ENCODE peak calls at places on chromosome 17, in eight cellular contexts. H is A549, Q is IMR-90, R is SK-N-SH, X is HCT116, U is K562, G is H1, M is GM12878. B is an unnamed sample.

GRCh38 chr17:81422776-81423697 is 27.8 kb downstream of the BAHCC1 start:
- DNase-seq in H (peak; percentile 96), Q (peak; percentile 96), R (peak; percentile 86), X (peak; percentile 68), U (peak; percentile 53), G (no peak), M (no peak), B (peak; percentile 60)

GRCh38 chr17:28743243-28744103 is at the start of gene TRAF4:
- DNase-seq in H (peak; percentile 93), Q (peak; percentile 84), R (peak; percentile 92), X (peak; percentile 79), U (peak; percentile 93), G (no peak), M (no peak), B (peak; percentile 73)

GRCh38 chr17:81866440-81867122 is 4.6 kb downstream of the ARHGDIA start:
- DNase-seq in H (no peak), Q (no peak), R (peak; percentile 47), X (no peak), U (no peak), G (no peak), M (no peak), B (no peak)

GRCh38 chr17:50100921-50101345 is 5.8 kb downstream of the PDK2 start:
- DNase-seq in H (no peak), Q (peak; percentile 34), R (no peak), X (no peak), U (no peak), G (no peak), M (no peak), B (no peak)

GRCh38 chr17:56478836-56479447 is 114.6 kb upstream of the NOG start:
- DNase-seq in H (peak; percentile 53), Q (peak; percentile 25), R (peak; percentile 21), X (peak; percentile 58), U (peak; percentile 12), G (no peak), M (no peak), B (peak; percentile 41)

GRCh38 chr17:28741358-28742349 is 2.2 kb upstream of the TRAF4 start:
- DNase-seq in H (no peak), Q (no peak), R (no peak), X (no peak), U (peak; percentile 39), G (no peak), M (no peak), B (no peak)

GRCh38 chr17:48139948-48140347 is 32.4 kb downstream of the SNX11 start:
- DNase-seq in H (no peak), Q (no peak), R (no peak), X (no peak), U (no peak), G (no peak), M (no peak), B (no peak)

GRCh38 chr17:55238931-55239297 is 25.8 kb upstream of the HLF start:
- DNase-seq in H (no peak), Q (no peak), R (peak; percentile 55), X (no peak), U (peak; percentile 44), G (no peak), M (no peak), B (peak; percentile 44)

GRCh38 chr17:157901-158300 is 20.5 kb downstream of the SCGB1C2 start:
- DNase-seq in H (no peak), Q (no peak), R (no peak), X (no peak), U (no peak), G (no peak), M (no peak), B (no peak)

GRCh38 chr17:28345420-28346198 is 10.0 kb downstream of the TNFAIP1 start:
- DNase-seq in H (no peak), Q (no peak), R (no peak), X (no peak), U (no peak), G (no peak), M (no peak), B (no peak)

GRCh38 chr17:72702136-72702735 is 390.3 kb downstream of the SLC39A11 start:
- DNase-seq in H (peak; percentile 95), Q (peak; percentile 77), R (no peak), X (peak; percentile 80), U (peak; percentile 15), G (no peak), M (no peak), B (peak; percentile 91)
- TF ChIP-seq RAD21 in H (peak; percentile 40), Q (no peak), R (no peak), X (no peak), U (no peak), G (no peak), M (no peak), B (no peak)

GRCh38 chr17:1557355-1558095 is 5.1 kb downstream of the PITPNA start:
- DNase-seq in H (no peak), Q (peak; percentile 37), R (no peak), X (no peak), U (no peak), G (no peak), M (no peak), B (no peak)

GRCh38 chr17:1558401-1558800 is 4.2 kb downstream of the PITPNA start:
- DNase-seq in H (no peak), Q (no peak), R (no peak), X (no peak), U (no peak), G (no peak), M (no peak), B (no peak)

GRCh38 chr17:1554751-1555617 is 7.6 kb downstream of the PITPNA start:
- DNase-seq in H (no peak), Q (no peak), R (no peak), X (no peak), U (no peak), G (no peak), M (no peak), B (no peak)

GRCh38 chr17:1553354-1554266 is 9.0 kb downstream of the PITPNA start:
- DNase-seq in H (no peak), Q (no peak), R (no peak), X (no peak), U (no peak), G (no peak), M (no peak), B (no peak)

DNA sequence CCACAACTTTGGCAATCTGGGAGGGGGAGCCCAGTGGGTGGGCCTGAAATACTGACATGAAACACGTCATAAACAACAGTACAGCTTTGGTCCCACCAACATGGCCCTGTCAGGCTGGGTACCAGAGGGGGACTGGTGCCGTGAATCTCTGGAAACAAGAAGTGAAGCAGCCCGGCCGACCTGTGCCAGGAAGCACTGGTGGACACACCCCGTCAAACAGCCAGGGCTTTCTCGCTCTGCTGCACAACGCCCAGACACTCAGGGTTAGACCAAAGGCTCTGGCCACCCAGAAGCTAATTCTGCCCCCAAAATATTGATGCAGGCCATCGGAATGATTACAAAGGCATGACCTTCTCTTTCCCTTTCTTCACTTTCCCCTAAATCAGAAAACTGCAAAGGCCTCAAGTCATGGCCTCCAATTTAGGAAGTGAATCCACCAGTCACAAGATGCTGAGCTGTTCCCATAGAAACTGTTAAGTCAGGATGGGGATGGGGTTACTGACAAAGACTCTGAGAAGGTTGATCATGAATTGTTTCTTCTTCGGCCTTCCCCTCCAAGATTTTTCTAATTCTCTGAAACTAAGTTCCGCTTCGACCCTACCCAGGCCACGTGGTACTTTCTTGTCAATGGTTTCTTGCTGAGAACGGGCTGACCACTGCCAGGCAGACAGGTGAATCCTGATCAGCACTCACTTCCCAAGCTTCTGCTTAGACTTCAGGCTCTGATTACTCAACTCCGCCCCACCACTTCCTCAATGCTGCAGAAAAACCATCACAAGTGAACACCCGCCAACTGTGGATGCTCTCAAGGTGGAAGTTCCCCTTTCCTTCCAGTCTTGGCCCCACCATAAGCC is 6.7 kb downstream of the PITPNA start:
- DNase-seq in H (no peak), Q (no peak), R (no peak), X (no peak), U (no peak), G (no peak), M (peak; percentile 43), B (no peak)
- TF ChIP-seq RAD21 in H (no peak), Q (no peak), R (no peak), X (no peak), U (no peak), G (no peak), M (no peak), B (no peak)

GRCh38 chr17:17188586-17188985 is 17.5 kb downstream of the PLD6 start:
- DNase-seq in H (no peak), Q (no peak), R (no peak), X (no peak), U (no peak), G (no peak), M (no peak), B (no peak)

GRCh38 chr17:17191961-17192381 is 14.2 kb downstream of the PLD6 start:
- DNase-seq in H (no peak), Q (peak; percentile 18), R (no peak), X (no peak), U (no peak), G (no peak), M (no peak), B (no peak)

GRCh38 chr17:17189559-17189958 is 16.6 kb downstream of the PLD6 start:
- DNase-seq in H (no peak), Q (no peak), R (no peak), X (no peak), U (no peak), G (no peak), M (no peak), B (no peak)

GRCh38 chr17:17190188-17190587 is 15.9 kb downstream of the PLD6 start:
- DNase-seq in H (no peak), Q (no peak), R (no peak), X (no peak), U (no peak), G (no peak), M (no peak), B (peak; percentile 40)

DNA sequence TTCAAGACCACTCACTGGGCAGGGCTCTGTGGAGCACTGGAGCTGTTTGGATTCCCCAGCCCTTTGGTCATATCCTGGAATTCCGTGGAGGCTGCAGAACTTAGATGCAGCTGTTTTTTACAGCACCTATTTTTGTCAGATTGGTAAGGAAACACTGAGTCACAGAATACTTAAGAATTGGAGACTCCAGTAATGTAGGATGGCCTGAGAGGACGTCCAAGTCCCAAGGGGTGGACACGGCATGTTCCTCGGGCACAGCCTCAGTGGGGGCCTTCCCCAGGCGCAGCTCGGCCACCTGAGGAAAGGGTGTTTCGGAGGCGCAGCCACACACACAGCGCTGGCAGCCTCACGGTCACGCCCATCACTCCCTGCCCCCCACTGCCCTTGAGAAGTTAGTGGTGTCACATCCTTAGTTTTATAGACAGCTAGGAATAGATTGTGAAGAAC is 14.8 kb downstream of the PLD6 start:
- DNase-seq in H (no peak), Q (peak; percentile 88), R (no peak), X (no peak), U (no peak), G (no peak), M (no peak), B (no peak)
- TF ChIP-seq RAD21 in H (no peak), Q (no peak), R (no peak), X (no peak), U (no peak), G (no peak), M (no peak), B (no peak)

DNA sequence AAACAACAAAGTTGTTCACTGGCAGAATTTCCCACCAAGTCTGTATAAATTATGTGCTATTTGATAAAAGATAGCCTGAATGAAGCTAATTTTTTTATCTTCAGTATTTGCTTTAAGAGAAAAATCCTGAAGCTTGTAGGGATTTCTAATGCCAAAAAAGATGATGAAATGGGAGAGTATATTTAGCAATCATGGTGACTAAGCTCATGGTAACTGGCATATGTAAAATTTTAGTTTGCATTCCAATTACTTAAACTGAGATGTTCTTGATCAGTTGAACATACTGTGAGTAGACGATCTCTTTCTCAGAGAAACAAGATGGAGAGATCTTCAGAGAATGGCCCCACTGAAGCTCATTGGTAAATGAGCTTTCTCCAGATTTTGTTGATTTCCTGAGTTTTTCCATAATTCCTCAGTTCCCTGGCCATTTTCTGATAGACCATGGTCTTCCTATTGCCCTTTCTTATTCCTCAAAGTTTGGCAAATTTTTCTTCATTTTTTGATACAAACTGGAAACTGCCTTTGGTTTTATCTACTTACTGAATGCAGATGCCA is 68.5 kb upstream of the ALOX12 start:
- DNase-seq in H (no peak), Q (peak; percentile 61), R (no peak), X (no peak), U (no peak), G (no peak), M (no peak), B (no peak)
- TF ChIP-seq RAD21 in H (no peak), Q (no peak), R (no peak), X (no peak), U (no peak), G (no peak), M (no peak), B (no peak)

B was measured in HepG2.